ENCODE peak calls at places on chromosomes 11 and 22, in four cellular contexts. X is adrenal gland; D is CD8-positive, alpha-beta T cell; C is stomach. O is an unnamed sample. For H3K4me1, the result is how much of the 10 kb centered on the place peaks cover.

GRCh38 chr11:587546-587945 is 11.3 kb downstream of the PHRF1 start:
- DNase-seq in C (no peak), D (no peak), X (no peak), O (no peak)

GRCh38 chr11:70372076-70372475 is 26.3 kb upstream of the CTTN start:
- DNase-seq in X (no peak), D (no peak), C (no peak), O (no peak)

GRCh38 chr11:117345039-117345438 is 17.4 kb downstream of the CEP164 start:
- DNase-seq in C (no peak), D (no peak), X (no peak), O (no peak)

GRCh38 chr22:49018601-49019000 is 809.1 kb downstream of the BRD1 start:
- DNase-seq in X (no peak), D (no peak), C (no peak), O (no peak)

GRCh38 chr11:22416462-22416861 is 78.3 kb downstream of the SLC17A6 start:
- DNase-seq in X (no peak), D (no peak), C (no peak), O (no peak)

GRCh38 chr11:64642876-64643257 is 51.8 kb downstream of the SLC22A12 start:
- DNase-seq in D (no peak), X (no peak), C (no peak), O (no peak)

GRCh38 chr11:131668867-131669780 is 298.7 kb downstream of the NTM start:
- DNase-seq in X (peak), C (peak), D (no peak), O (peak)

GRCh38 chr22:27463121-27463520 is 338.4 kb downstream of the MN1 start:
- DNase-seq in X (no peak), D (no peak), C (no peak), O (no peak)

GRCh38 chr11:134469627-134470026 is 57.6 kb upstream of the B3GAT1 start:
- DNase-seq in X (no peak), C (no peak), D (no peak), O (no peak)

GRCh38 chr11:26150046-26150445 is 181.9 kb upstream of the ANO3 start:
- DNase-seq in C (no peak), D (no peak), X (no peak), O (peak)

GRCh38 chr11:40241524-40242037 is 1217.9 kb downstream of the LRRC4C start:
- DNase-seq in C (no peak), D (no peak), X (peak), O (no peak)

GRCh38 chr11:120649316-120649715 is 137.8 kb downstream of the GRIK4 start:
- DNase-seq in C (no peak), X (no peak), D (no peak), O (no peak)

GRCh38 chr11:29280452-29280851 is 736.4 kb downstream of the KCNA4 start:
- DNase-seq in C (no peak), D (no peak), X (no peak), O (no peak)

GRCh38 chr11:68988486-68988885 is 7.7 kb upstream of the MRGPRD start:
- DNase-seq in C (no peak), X (no peak), D (no peak), O (no peak)

GRCh38 chr22:32130464-32130863 is 28.6 kb downstream of the C22orf42 start:
- DNase-seq in D (no peak), C (no peak), X (no peak), O (no peak)

GRCh38 chr11:1875093-1875785 is 16.5 kb downstream of the PRR33 start:
- DNase-seq in X (peak), D (no peak), C (no peak), O (no peak)

GRCh38 chr11:86990079-86990478 is 34.9 kb upstream of the FZD4 start:
- DNase-seq in C (no peak), D (no peak), X (no peak), O (no peak)

GRCh38 chr11:96086111-96086510 is 162.2 kb upstream of the MTMR2 start:
- DNase-seq in C (no peak), X (no peak), D (no peak), O (peak)

GRCh38 chr11:65932558-65932919 is 12.7 kb upstream of the TSGA10IP start:
- DNase-seq in X (no peak), C (no peak), D (no peak), O (no peak)

GRCh38 chr11:67276821-67277230 is 10.6 kb downstream of the GRK2 start:
- DNase-seq in D (no peak), X (peak), C (peak), O (no peak)

GRCh38 chr11:29159552-29160465 is 857.0 kb downstream of the KCNA4 start:
- DNase-seq in C (peak), X (peak), D (no peak), O (peak)

GRCh38 chr22:27157090-27157489 is 499.7 kb downstream of the MIAT start:
- DNase-seq in D (no peak), C (no peak), X (no peak), O (no peak)

GRCh38 chr11:116703421-116703820 is 69.4 kb downstream of the BUD13 start:
- DNase-seq in C (no peak), X (no peak), D (no peak), O (peak)

GRCh38 chr11:90874281-90874680 is 651.4 kb upstream of the CHORDC1 start:
- DNase-seq in X (no peak), C (no peak), D (no peak), O (no peak)

GRCh38 chr11:2940166-2940929 is 11.1 kb upstream of the PHLDA2 start:
- DNase-seq in X (peak), C (peak), D (peak), O (no peak)

GRCh38 chr22:41940853-41941765 is 5.8 kb downstream of the CENPM start:
- DNase-seq in X (peak), C (peak), D (peak), O (peak)

GRCh38 chr22:21865041-21865440 is 2.4 kb downstream of the MAPK1 start:
- DNase-seq in X (peak), D (no peak), C (peak), O (peak)

GRCh38 chr22:45578524-45579147 is 76.0 kb downstream of the FBLN1 start:
- DNase-seq in C (no peak), X (no peak), D (no peak), O (no peak)

GRCh38 chr11:44316388-44317240 is 6.7 kb upstream of the ALX4 start:
- DNase-seq in D (no peak), C (no peak), X (no peak), O (no peak)

GRCh38 chr11:77091146-77091940 is 11.3 kb upstream of the OMP start:
- DNase-seq in C (peak), D (peak), X (peak), O (peak)
- H3K4me1 ChIP-seq in C (half or more), D (under half), X (under half), O (under half)

GRCh38 chr11:36195496-36196346 is 93.5 kb downstream of the COMMD9 start:
- DNase-seq in D (no peak), X (no peak), C (no peak), O (no peak)

GRCh38 chr11:36191941-36192340 is 97.3 kb downstream of the COMMD9 start:
- DNase-seq in X (no peak), C (no peak), D (no peak), O (peak)

GRCh38 chr11:36192723-36193619 is 96.3 kb downstream of the COMMD9 start:
- DNase-seq in X (no peak), D (no peak), C (no peak), O (no peak)

GRCh38 chr11:36196476-36197099 is 92.6 kb downstream of the COMMD9 start:
- DNase-seq in D (no peak), C (no peak), X (no peak), O (peak)
- H3K4me1 ChIP-seq in D (under half), C (under half), X (under half), O (under half)

GRCh38 chr11:12815150-12815523 is 140.9 kb downstream of the TEAD1 start:
- DNase-seq in D (no peak), X (no peak), C (no peak), O (no peak)

GRCh38 chr11:12812849-12813248 is 138.6 kb downstream of the TEAD1 start:
- DNase-seq in C (no peak), D (no peak), X (no peak), O (no peak)

GRCh38 chr11:12815931-12816494 is 141.8 kb downstream of the TEAD1 start:
- DNase-seq in D (no peak), X (no peak), C (no peak), O (no peak)

GRCh38 chr11:12811861-12812260 is 137.6 kb downstream of the TEAD1 start:
- DNase-seq in D (no peak), X (no peak), C (no peak), O (no peak)

GRCh38 chr11:12813371-12814225 is 139.4 kb downstream of the TEAD1 start:
- DNase-seq in X (peak), C (peak), D (no peak), O (no peak)
- H3K4me1 ChIP-seq in X (under half), C (under half), D (under half), O (under half)

GRCh38 chr11:61106906-61107470 is 4.7 kb downstream of the CD5 start:
- DNase-seq in D (no peak), X (no peak), C (no peak), O (no peak)

GRCh38 chr11:61104963-61105362 is 2.7 kb downstream of the CD5 start:
- DNase-seq in X (no peak), C (no peak), D (no peak), O (no peak)

GRCh38 chr11:61106296-61106695 is 4.0 kb downstream of the CD5 start:
- DNase-seq in X (no peak), C (no peak), D (no peak), O (no peak)

GRCh38 chr11:61102667-61103491 is 590 bp downstream of the CD5 start:
- DNase-seq in D (no peak), C (no peak), X (peak), O (no peak)

DNA sequence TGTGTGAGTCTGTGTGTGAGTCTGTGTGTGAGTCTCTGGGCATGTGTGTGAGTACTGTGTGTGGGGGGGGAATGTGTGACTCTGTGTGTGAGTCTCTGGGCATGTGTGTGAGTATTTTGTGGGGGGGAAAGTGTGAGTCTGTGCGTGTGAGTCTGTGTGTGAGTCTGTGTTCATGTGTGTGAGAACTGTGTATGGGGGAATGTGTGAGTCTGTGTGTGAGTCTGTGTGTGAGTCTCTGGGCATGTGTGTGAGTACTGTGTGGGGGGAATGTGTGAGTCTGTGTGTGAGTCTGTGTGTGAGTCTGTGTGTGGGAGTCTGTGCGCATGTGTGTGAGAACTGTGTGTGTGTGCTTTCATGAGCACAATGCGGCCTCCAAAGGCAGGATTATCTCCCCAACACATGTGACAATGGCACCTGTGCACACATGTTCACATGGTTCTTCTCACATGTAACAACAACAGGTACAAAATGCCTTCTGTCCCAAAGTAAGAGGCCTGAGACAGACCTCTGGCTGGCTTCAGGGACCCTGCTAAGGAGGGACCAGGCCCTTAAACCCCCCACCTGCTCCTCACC is 1.6 kb downstream of the CD5 start:
- DNase-seq in X (no peak), C (no peak), D (no peak), O (no peak)
- H3K4me1 ChIP-seq in X (under half), C (under half), D (half or more), O (under half)

DNA sequence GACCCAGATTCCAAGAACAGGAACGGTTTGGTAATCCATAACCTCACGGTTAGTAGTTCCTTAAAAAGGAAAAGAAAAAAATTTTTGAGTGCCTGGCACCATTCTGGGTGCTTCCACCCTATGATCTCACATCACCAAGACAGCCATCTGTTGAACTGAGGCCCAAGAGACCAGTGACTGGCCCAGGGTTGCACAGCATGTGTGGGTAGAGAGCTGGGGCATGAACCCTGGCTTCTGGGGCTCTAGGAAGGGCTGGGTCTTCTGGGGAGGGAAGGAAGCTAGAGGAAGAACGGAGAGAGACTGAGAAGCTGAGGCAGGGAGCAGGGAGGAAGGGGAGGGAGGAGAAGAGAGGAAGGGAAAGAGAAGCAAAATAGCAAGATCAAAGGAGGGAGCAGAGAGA is 4.8 kb upstream of the SPI1 start:
- DNase-seq in D (no peak), C (no peak), X (no peak), O (no peak)
- H3K4me1 ChIP-seq in D (under half), C (under half), X (under half), O (under half)